ENCODE peak calls at places on chromosomes 7 and 10, in five cellular contexts. D is BE2C, V is choroid plexus epithelial cell, T is adrenal gland, J is dorsolateral prefrontal cortex. P is an unnamed sample.

GRCh38 chr7:132142006-132142405 is 434.3 kb downstream of the PLXNA4 start:
- DNase-seq in D (no peak), V (no peak), T (no peak), J (no peak), P (no peak)

GRCh38 chr7:30800785-30801252 is 29.6 kb downstream of the MINDY4 start:
- DNase-seq in D (peak; percentile 61), V (peak; percentile 88), T (peak; percentile 86), J (peak; percentile 46), P (peak; percentile 80)

GRCh38 chr10:14325325-14325955 is 5.3 kb downstream of the FRMD4A start:
- DNase-seq in D (peak; percentile 54), V (peak; percentile 56), T (peak; percentile 58), J (peak; percentile 44), P (peak; percentile 14)

GRCh38 chr10:24811906-24812305 is 88.2 kb upstream of the ARHGAP21 start:
- DNase-seq in D (no peak), V (peak; percentile 6), T (no peak), J (peak; percentile 94), P (no peak)

GRCh38 chr7:135645296-135645904 is 16.9 kb upstream of the STMP1 start:
- DNase-seq in D (peak; percentile 24), V (peak; percentile 81), T (no peak), J (no peak), P (peak; percentile 59)

GRCh38 chr7:17506090-17506489 is 207.6 kb downstream of the AHR start:
- DNase-seq in D (no peak), V (peak; percentile 74), T (no peak), J (no peak), P (peak; percentile 41)

GRCh38 chr7:104040666-104041065 is 51.2 kb upstream of the RELN start:
- DNase-seq in D (no peak), V (no peak), T (no peak), J (no peak), P (no peak)

GRCh38 chr10:4765428-4765827 is 60.6 kb upstream of the AKR1E2 start:
- DNase-seq in D (no peak), V (peak; percentile 29), T (no peak), J (no peak), P (peak; percentile 67)

GRCh38 chr10:51649064-51649463 is 50.3 kb downstream of the CSTF2T start:
- DNase-seq in D (no peak), V (peak; percentile 22), T (no peak), J (no peak), P (peak; percentile 1)

GRCh38 chr7:98355250-98355538 is 45.7 kb downstream of the BAIAP2L1 start:
- DNase-seq in D (no peak), V (no peak), T (no peak), J (no peak), P (no peak)

GRCh38 chr7:152913492-152913891 is 153.9 kb downstream of the ACTR3B start:
- DNase-seq in D (no peak), V (no peak), T (no peak), J (no peak), P (no peak)

GRCh38 chr10:132977076-132977475 is 34.7 kb upstream of the CFAP46 start:
- DNase-seq in D (no peak), V (no peak), T (no peak), J (no peak), P (no peak)

GRCh38 chr7:66539948-66540375 is 88.7 kb upstream of the KCTD7 start:
- DNase-seq in D (no peak), V (no peak), T (no peak), J (no peak), P (no peak)

GRCh38 chr7:112252691-112253090 is 46.2 kb downstream of the ZNF277 start:
- DNase-seq in D (no peak), V (no peak), T (no peak), J (no peak), P (no peak)

GRCh38 chr10:92813979-92814378 is 34.3 kb upstream of the EXOC6 start:
- DNase-seq in D (no peak), V (no peak), T (no peak), J (no peak), P (no peak)

GRCh38 chr10:64090865-64091264 is 569.7 kb downstream of the REEP3 start:
- DNase-seq in D (no peak), V (no peak), T (no peak), J (no peak), P (no peak)

GRCh38 chr10:97503413-97503812 is 4.7 kb downstream of the UBTD1 start:
- DNase-seq in D (no peak), V (no peak), T (no peak), J (no peak), P (no peak)

GRCh38 chr7:86574006-86574405 is 69.7 kb upstream of the GRM3 start:
- DNase-seq in D (no peak), V (no peak), T (no peak), J (no peak), P (no peak)

GRCh38 chr7:99108615-99109014 is 35.3 kb downstream of the SMURF1 start:
- DNase-seq in D (no peak), V (peak; percentile 47), T (no peak), J (no peak), P (no peak)

GRCh38 chr7:12643001-12643400 is 44.4 kb upstream of the ARL4A start:
- DNase-seq in D (no peak), V (peak; percentile 63), T (no peak), J (no peak), P (peak; percentile 41)

DNA sequence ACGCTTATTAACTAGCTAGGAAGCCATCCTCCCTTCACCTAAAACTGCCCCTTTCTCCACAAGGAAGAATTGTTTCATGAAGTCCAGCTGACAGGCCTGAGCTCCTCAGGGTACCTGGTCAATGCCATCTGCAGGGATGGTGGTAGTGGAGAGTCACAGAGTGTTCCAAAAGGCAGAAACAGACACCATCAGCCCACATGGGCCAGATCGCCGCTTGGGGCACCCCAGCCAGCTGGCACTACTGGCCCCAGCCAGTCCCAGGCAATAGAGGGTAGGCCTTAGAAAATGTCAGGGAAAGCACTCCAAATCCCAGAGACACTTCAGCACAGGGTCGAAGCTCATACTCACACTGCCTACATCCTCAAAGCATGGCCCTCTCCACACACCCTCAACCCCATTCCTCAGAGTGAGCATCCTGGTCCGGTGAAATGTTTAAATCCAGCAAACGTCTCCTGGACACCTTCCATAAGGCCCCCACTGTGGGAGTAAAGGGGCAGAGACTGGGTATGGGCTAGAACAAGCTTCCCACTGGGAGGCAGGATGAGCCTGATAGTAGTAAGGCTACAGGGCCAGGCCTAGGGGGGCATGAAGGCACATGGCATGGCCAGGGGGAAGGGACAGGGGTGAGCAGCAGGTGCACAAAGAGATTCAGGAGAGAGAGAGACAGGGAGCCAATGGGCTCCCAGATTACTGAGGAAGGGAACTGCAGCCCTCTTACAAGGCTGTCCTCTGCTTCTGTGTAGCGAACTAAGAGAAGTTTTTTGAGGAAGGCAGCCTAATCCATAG is 1.9 kb downstream of the LRRC20 start:
- DNase-seq in D (no peak), V (no peak), T (no peak), J (no peak), P (no peak)
- H3K4me3 ChIP-seq in D (no peak overlapping the region), V (no peak overlapping the region), T (no peak overlapping the region), J (no peak overlapping the region), P (no peak overlapping the region)

GRCh38 chr7:129433823-129434171 is 435 bp upstream of the STRIP2 start:
- DNase-seq in D (peak; percentile 71), V (no peak), T (no peak), J (no peak), P (no peak)
- TF ChIP-seq CTCF in D (peak; percentile 14), V (peak; percentile 29), T (peak; percentile 44), J (no peak), P (peak; percentile 21)

GRCh38 chr10:117370205-117370604 is 5.0 kb downstream of the PDZD8 start:
- DNase-seq in D (no peak), V (peak; percentile 62), T (no peak), J (no peak), P (peak; percentile 63)
- H3K4me3 ChIP-seq in D (no peak overlapping the region), V (no peak overlapping the region), T (no peak overlapping the region), J (no peak overlapping the region), P (no peak overlapping the region)

GRCh38 chr7:89623018-89623672 is 531.1 kb upstream of the STEAP1 start:
- DNase-seq in D (peak; percentile 16), V (peak; percentile 65), T (peak; percentile 56), J (no peak), P (peak; percentile 40)

GRCh38 chr7:89621925-89622641 is 532.2 kb upstream of the STEAP1 start:
- DNase-seq in D (no peak), V (no peak), T (no peak), J (no peak), P (no peak)

GRCh38 chr7:89618269-89618668 is 536.0 kb upstream of the STEAP1 start:
- DNase-seq in D (no peak), V (no peak), T (no peak), J (no peak), P (no peak)
- TF ChIP-seq CTCF in D (no peak), V (no peak), T (no peak), J (no peak), P (no peak)